ENCODE peak calls at places on chromosomes 11 and 22, in four cellular contexts. G, E, B and L are unnamed samples.

GRCh38 chr22:19679476-19680099 is 34.7 kb upstream of the SEPTIN5 start:
- DNase-seq in E (no peak), B (peak), G (no peak), L (peak)

GRCh38 chr22:42820075-42820763 is 36.9 kb downstream of the ARFGAP3 start:
- DNase-seq in G (peak), E (peak), B (no peak), L (no peak)

GRCh38 chr11:45388472-45388871 is 102.3 kb upstream of the SYT13 start:
- DNase-seq in B (no peak), E (no peak), G (no peak), L (no peak)

GRCh38 chr11:17979770-17980371 is 33.0 kb downstream of the SERGEF start:
- DNase-seq in E (peak), G (no peak), B (peak), L (peak)

GRCh38 chr22:29917052-29917902 is 34.3 kb downstream of the MTMR3 start:
- DNase-seq in E (no peak), G (no peak), B (no peak), L (no peak)

GRCh38 chr11:15342163-15342562 is 227.4 kb downstream of the INSC start:
- DNase-seq in E (no peak), B (no peak), G (no peak), L (no peak)

GRCh38 chr11:131253142-131253884 is 117.1 kb upstream of the NTM start:
- DNase-seq in E (no peak), G (no peak), B (no peak), L (no peak)

GRCh38 chr11:111456859-111457730 is 55.1 kb downstream of the BTG4 start:
- DNase-seq in B (no peak), G (no peak), E (no peak), L (no peak)

GRCh38 chr11:96464695-96465307 is 75.0 kb downstream of the JRKL start:
- DNase-seq in B (no peak), E (peak), G (peak), L (no peak)

GRCh38 chr22:36439481-36440271 is 41.8 kb downstream of the TXN2 start:
- DNase-seq in B (peak), E (no peak), G (peak), L (peak)

GRCh38 chr22:42950281-42950680 is 64.7 kb downstream of the PACSIN2 start:
- DNase-seq in E (no peak), G (no peak), B (no peak), L (no peak)